ENCODE peak calls at places on chromosomes 16 and 17, in five cellular contexts. F is stimulated activated CD8-positive, alpha-beta memory T cell treated with anti-CD3 and anti-CD28 coated beads, Interleukin-2, amount 100 ng/mL, for 48 hours; L is GM04504; P is adipocyte; E is M059J. Z is an unnamed sample.

GRCh38 chr16:21300309-21301167 is 22.4 kb upstream of the CRYM start:
- DNase-seq in F (peak), L (peak), P (peak), E (peak), Z (peak)

GRCh38 chr17:2468270-2468669 is 43.4 kb downstream of the METTL16 start:
- DNase-seq in F (no peak), L (peak), P (no peak), E (no peak), Z (peak)

GRCh38 chr17:44556854-44557606 is at the start of gene FZD2:
- DNase-seq in F (peak), L (peak), P (peak), E (peak), Z (peak)

GRCh38 chr17:43987131-43988021 is 17.0 kb upstream of the NAGS start:
- DNase-seq in F (no peak), L (no peak), P (no peak), E (no peak), Z (no peak)

GRCh38 chr17:75854111-75854748 is 905 bp downstream of the WBP2 start:
- DNase-seq in F (no peak), L (peak), P (peak), E (peak), Z (peak)

GRCh38 chr17:30599424-30600061 is 122.3 kb downstream of the GOSR1 start:
- DNase-seq in F (no peak), L (no peak), P (no peak), E (no peak), Z (no peak)

GRCh38 chr16:4709481-4709880 is 16.1 kb downstream of the NUDT16L1 start:
- DNase-seq in F (no peak), L (no peak), P (peak), E (peak), Z (peak)

GRCh38 chr17:3982541-3983017 is 18.3 kb upstream of the ATP2A3 start:
- DNase-seq in F (no peak), L (no peak), P (no peak), E (no peak), Z (no peak)

GRCh38 chr17:27748360-27748825 is 51.9 kb downstream of the NOS2 start:
- DNase-seq in F (no peak), L (no peak), P (no peak), E (no peak), Z (no peak)

GRCh38 chr17:33668516-33668915 is 375.4 kb upstream of the ASIC2 start:
- DNase-seq in F (no peak), L (no peak), P (no peak), E (no peak), Z (no peak)

GRCh38 chr17:31629696-31630470 is 229.2 kb downstream of the COPRS start:
- DNase-seq in F (no peak), L (peak), P (peak), E (peak), Z (peak)

GRCh38 chr17:82815790-82816305 is 24.0 kb downstream of the ZNF750 start:
- DNase-seq in F (no peak), L (no peak), P (no peak), E (no peak), Z (no peak)

GRCh38 chr16:73546351-73546845 is 498.5 kb upstream of the ZFHX3 start:
- DNase-seq in F (no peak), L (no peak), P (no peak), E (no peak), Z (no peak)

GRCh38 chr17:69506489-69506888 is 92.0 kb downstream of the MAP2K6 start:
- DNase-seq in F (no peak), L (no peak), P (no peak), E (peak), Z (peak)

GRCh38 chr16:55349867-55350266 is 25.9 kb downstream of the IRX6 start:
- DNase-seq in F (no peak), L (peak), P (no peak), E (no peak), Z (peak)

GRCh38 chr17:21285164-21286065 is 904 bp downstream of the MAP2K3 start:
- DNase-seq in F (no peak), L (no peak), P (peak), E (peak), Z (peak)

GRCh38 chr16:69406780-69407331 is 17.6 kb upstream of the CYB5B start:
- DNase-seq in F (no peak), L (no peak), P (no peak), E (peak), Z (peak)

GRCh38 chr16:54460254-54460860 is 173.8 kb upstream of the IRX3 start:
- DNase-seq in F (no peak), L (no peak), P (peak), E (peak), Z (peak)

GRCh38 chr17:2695243-2695960 is 16.2 kb downstream of the CLUH start:
- DNase-seq in F (no peak), L (no peak), P (no peak), E (no peak), Z (no peak)

GRCh38 chr17:5740937-5741336 is 156.6 kb upstream of the NLRP1 start:
- DNase-seq in F (no peak), L (no peak), P (no peak), E (no peak), Z (no peak)

GRCh38 chr16:1183235-1183907 is 30.5 kb downstream of the CACNA1H start:
- DNase-seq in F (no peak), L (peak), P (peak), E (peak), Z (peak)

GRCh38 chr16:14002416-14002815 is 68.7 kb upstream of the MRTFB start:
- DNase-seq in F (no peak), L (no peak), P (no peak), E (peak), Z (no peak)

Z was measured in GM23248.